ENCODE peak calls at places on chromosomes 3 and 15, in four cellular contexts. P, B, S and R are unnamed samples.

GRCh38 chr3:135878501-135878900 is 87.0 kb upstream of the PPP2R3A start:
- DNase-seq in B (no peak), P (no peak), S (no peak), R (no peak)

GRCh38 chr15:69193948-69194827 is 33.8 kb downstream of the GLCE start:
- DNase-seq in S (no peak), B (peak; percentile 29), P (no peak), R (no peak)

GRCh38 chr3:193560870-193561269 is 6.2 kb upstream of the ATP13A4 start:
- DNase-seq in P (no peak), S (no peak), B (no peak), R (peak; percentile 84)

GRCh38 chr3:36511761-36512496 is 131.6 kb downstream of the STAC start:
- DNase-seq in S (no peak), B (no peak), P (no peak), R (no peak)

GRCh38 chr15:77032052-77032646 is 37.2 kb downstream of the PSTPIP1 start:
- DNase-seq in S (no peak), B (no peak), P (no peak), R (no peak)

GRCh38 chr3:135513106-135514063 is 452.1 kb upstream of the PPP2R3A start:
- DNase-seq in B (peak; percentile 1), P (no peak), S (no peak), R (no peak)

GRCh38 chr15:91258436-91258779 is 158.4 kb downstream of the SV2B start:
- DNase-seq in B (no peak), P (no peak), S (no peak), R (no peak)

GRCh38 chr3:73073091-73073707 is 11.7 kb downstream of the EBLN2 start:
- DNase-seq in P (no peak), B (no peak), S (no peak), R (no peak)

GRCh38 chr3:45057557-45057956 is 31.5 kb downstream of the CLEC3B start:
- DNase-seq in P (no peak), B (no peak), S (no peak), R (no peak)

GRCh38 chr15:62545392-62546227 is 380.5 kb upstream of the C2CD4B start:
- DNase-seq in B (peak; percentile 84), P (no peak), S (no peak), R (peak; percentile 18)

GRCh38 chr3:30944124-30944523 is 49.7 kb upstream of the GADL1 start:
- DNase-seq in B (no peak), P (no peak), S (no peak), R (no peak)

GRCh38 chr3:165185707-165186327 is 10.4 kb downstream of the SLITRK3 start:
- DNase-seq in B (peak; percentile 74), P (peak; percentile 90), S (no peak), R (peak; percentile 90)

GRCh38 chr15:90174140-90174891 is 26.8 kb upstream of the SEMA4B start:
- DNase-seq in P (no peak), B (peak; percentile 86), S (no peak), R (no peak)

GRCh38 chr15:90818251-90819210 is 49.9 kb upstream of the FURIN start:
- DNase-seq in P (no peak), S (no peak), B (no peak), R (peak; percentile 55)

GRCh38 chr3:193240850-193241706 is at the start of gene PLAAT1:
- DNase-seq in P (peak; percentile 95), S (no peak), B (peak; percentile 49), R (peak; percentile 93)

GRCh38 chr3:129005526-129006303 is 4.6 kb downstream of the EFCC1 start:
- DNase-seq in S (no peak), B (peak; percentile 66), P (peak; percentile 65), R (no peak)

GRCh38 chr3:196563721-196564225 is 4.6 kb downstream of the WDR53 start:
- DNase-seq in B (peak; percentile 17), P (no peak), S (no peak), R (no peak)

GRCh38 chr15:74200871-74201419 is 1.6 kb downstream of the STRA6 start:
- DNase-seq in B (peak; percentile 59), S (no peak), P (no peak), R (no peak)

GRCh38 chr3:138072816-138073215 is 42.6 kb downstream of the DZIP1L start:
- DNase-seq in P (no peak), B (no peak), S (no peak), R (no peak)

GRCh38 chr3:37223084-37223975 is 48.9 kb upstream of the LRRFIP2 start:
- DNase-seq in S (no peak), P (no peak), B (no peak), R (no peak)

GRCh38 chr3:177519588-177519987 is 322.3 kb upstream of the TBL1XR1 start:
- DNase-seq in B (no peak), P (no peak), S (no peak), R (no peak)

GRCh38 chr3:39108309-39108708 is 829 bp downstream of the TTC21A start:
- DNase-seq in S (no peak), P (no peak), B (no peak), R (no peak)

GRCh38 chr3:66270314-66270713 is 49.5 kb downstream of the SLC25A26 start:
- DNase-seq in P (no peak), B (no peak), S (no peak), R (no peak)

GRCh38 chr15:52466134-52466701 is 62.5 kb downstream of the MYO5A start:
- DNase-seq in B (no peak), P (no peak), S (peak; percentile 48), R (no peak)

GRCh38 chr3:15384510-15385237 is 42.7 kb downstream of the METTL6 start:
- DNase-seq in S (no peak), P (no peak), B (no peak), R (no peak)

GRCh38 chr3:15520804-15521572 is 518 bp downstream of the COLQ start:
- DNase-seq in S (no peak), P (no peak), B (no peak), R (no peak)

GRCh38 chr3:179956416-179956830 is 80.3 kb downstream of the PEX5L start:
- DNase-seq in B (no peak), P (no peak), S (no peak), R (no peak)

GRCh38 chr3:42010530-42010929 is 48.6 kb upstream of the ULK4 start:
- DNase-seq in S (no peak), P (no peak), B (no peak), R (no peak)

GRCh38 chr3:94009612-94010011 is 18.8 kb downstream of the STX19 start:
- DNase-seq in B (no peak), S (no peak), P (no peak), R (peak; percentile 4)

GRCh38 chr15:38458646-38459045 is 4.7 kb downstream of the FAM98B start:
- DNase-seq in B (no peak), P (no peak), S (no peak), R (no peak)

GRCh38 chr3:99638244-99638948 is at the start of gene COL8A1:
- DNase-seq in B (peak; percentile 77), S (no peak), P (no peak), R (peak; percentile 60)

GRCh38 chr3:187013080-187013838 is 82.9 kb downstream of the ST6GAL1 start:
- DNase-seq in P (no peak), S (no peak), B (peak; percentile 55), R (no peak)

GRCh38 chr15:101521563-101521962 is 32.1 kb upstream of the PCSK6 start:
- DNase-seq in S (no peak), B (no peak), P (no peak), R (no peak)

GRCh38 chr3:148880681-148881080 is 15.6 kb downstream of the CPA3 start:
- DNase-seq in P (peak; percentile 18), S (no peak), B (no peak), R (peak; percentile 11)

GRCh38 chr15:88334436-88334835 is 77.9 kb upstream of the NTRK3 start:
- DNase-seq in P (no peak), S (no peak), B (peak; percentile 5), R (no peak)